ENCODE peak calls at places on chromosomes 16 and 17, in ten cellular contexts. U is stomach, H is spleen, Z is adrenal gland, J is lung, D is breast epithelium, A is uterus, C is astrocyte, K is A549, V is right cardiac atrium. B is an unnamed sample.

GRCh38 chr17:79815836-79816371 is 19.0 kb upstream of the CBX8 start:
- DNase-seq in U (no peak), H (no peak), Z (no peak), J (no peak), D (no peak), A (no peak), C (no peak), K (no peak), V (no peak), B (no peak)

GRCh38 chr16:69747115-69747514 is 7.6 kb downstream of the NOB1 start:
- DNase-seq in U (no peak), H (no peak), Z (peak; percentile 76), J (no peak), D (no peak), A (no peak), C (no peak), K (no peak), V (no peak), B (no peak)

GRCh38 chr16:89920723-89921122 is 2.1 kb downstream of the MC1R start:
- DNase-seq in U (no peak), H (no peak), Z (peak; percentile 35), J (no peak), D (no peak), A (no peak), C (peak; percentile 55), K (no peak), V (peak; percentile 19), B (no peak)

GRCh38 chr17:57902800-57903759 is 52.1 kb downstream of the CUEDC1 start:
- DNase-seq in U (peak; percentile 95), H (peak; percentile 90), Z (peak; percentile 92), J (peak; percentile 94), D (peak; percentile 88), A (peak; percentile 75), C (peak; percentile 87), K (peak; percentile 95), V (peak; percentile 86), B (peak; percentile 92)

GRCh38 chr17:48290378-48290777 is 139.6 kb downstream of the SKAP1 start:
- DNase-seq in U (no peak), H (no peak), Z (no peak), J (no peak), D (no peak), A (no peak), C (no peak), K (peak; percentile 13), V (no peak), B (no peak)

GRCh38 chr16:55497558-55497957 is 11.3 kb upstream of the LPCAT2 start:
- DNase-seq in U (no peak), H (no peak), Z (no peak), J (no peak), D (no peak), A (no peak), C (no peak), K (no peak), V (no peak), B (no peak)

GRCh38 chr16:3681206-3681605 is 26.7 kb downstream of the DNASE1 start:
- DNase-seq in U (no peak), H (no peak), Z (no peak), J (no peak), D (no peak), A (no peak), C (no peak), K (no peak), V (no peak), B (no peak)

GRCh38 chr17:72386619-72387237 is 265.9 kb downstream of the SOX9 start:
- DNase-seq in U (no peak), H (no peak), Z (no peak), J (no peak), D (no peak), A (no peak), C (no peak), K (peak; percentile 59), V (no peak), B (peak; percentile 91)

DNA sequence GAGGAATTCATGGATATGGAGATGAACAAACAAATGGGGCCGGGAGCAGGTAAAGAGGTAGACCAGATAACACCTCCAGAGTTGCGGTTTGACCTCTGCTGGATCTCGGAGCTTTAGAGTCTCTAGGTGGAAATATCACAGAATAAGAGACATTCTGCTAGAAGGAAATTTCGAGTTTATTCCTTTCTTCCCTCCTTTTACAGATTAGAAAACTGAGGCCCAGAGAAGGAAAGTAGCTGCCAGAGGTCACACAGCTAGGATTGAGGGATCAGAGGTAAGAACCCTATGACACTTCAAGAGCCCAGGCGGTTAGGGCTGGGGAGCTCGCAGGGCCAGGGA is 7.7 kb upstream of the COL1A1 start:
- DNase-seq in U (no peak), H (no peak), Z (no peak), J (no peak), D (no peak), A (peak; percentile 24), C (no peak), K (no peak), V (no peak), B (no peak)
- H3K4me1 ChIP-seq in U (peaks cover 67% of the 10 kb centered on the region), H (peaks cover 20% of the 10 kb centered on the region), Z (peaks cover 9% of the 10 kb centered on the region), J (no peaks in the 10 kb centered on the region), D (peaks cover 7% of the 10 kb centered on the region), A (peaks cover 38% of the 10 kb centered on the region), C (peaks cover 83% of the 10 kb centered on the region), K (peaks cover 27% of the 10 kb centered on the region), V (peaks cover 2% of the 10 kb centered on the region), B (peaks cover 79% of the 10 kb centered on the region)

GRCh38 chr17:22301353-22301745 is 609.0 kb downstream of the KCNJ18 start:
- DNase-seq in U (no peak), H (no peak), Z (no peak), J (no peak), D (no peak), A (no peak), C (no peak), K (no peak), V (no peak), B (no peak)

GRCh38 chr17:22300731-22301352 is 608.5 kb downstream of the KCNJ18 start:
- DNase-seq in U (no peak), H (no peak), Z (no peak), J (no peak), D (no peak), A (no peak), C (no peak), K (no peak), V (no peak), B (no peak)

GRCh38 chr17:22303096-22303495 is 610.8 kb downstream of the KCNJ18 start:
- DNase-seq in U (no peak), H (no peak), Z (no peak), J (no peak), D (no peak), A (no peak), C (no peak), K (no peak), V (no peak), B (no peak)

GRCh38 chr17:22303865-22304264 is 611.5 kb downstream of the KCNJ18 start:
- DNase-seq in U (no peak), H (no peak), Z (no peak), J (no peak), D (no peak), A (no peak), C (no peak), K (no peak), V (no peak), B (no peak)

DNA sequence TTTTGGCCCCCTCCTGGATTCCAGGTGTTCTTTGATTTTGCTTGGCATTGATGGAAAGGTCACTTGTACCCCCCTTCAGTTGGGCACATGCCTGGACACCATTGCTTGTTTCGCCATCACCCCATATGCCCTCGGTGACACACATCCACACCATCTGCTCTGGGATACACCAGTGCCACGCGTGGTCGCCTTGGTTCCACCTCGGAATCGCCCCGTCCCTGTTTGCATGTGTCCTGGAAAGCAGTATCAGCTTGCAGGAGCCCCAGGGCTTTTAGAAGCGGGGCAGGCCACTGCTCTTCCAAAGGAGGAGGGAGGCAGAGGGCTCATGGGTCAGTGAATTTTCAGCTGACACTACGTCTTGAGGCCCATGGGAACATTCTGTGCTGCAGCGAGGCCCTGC is 607.9 kb downstream of the KCNJ18 start:
- DNase-seq in U (no peak), H (no peak), Z (no peak), J (no peak), D (no peak), A (no peak), C (no peak), K (no peak), V (no peak), B (no peak)
- H3K9me3 ChIP-seq in U (no peaks in the 10 kb centered on the region), H (no peaks in the 10 kb centered on the region), Z (no peaks in the 10 kb centered on the region), J (peaks cover 44% of the 10 kb centered on the region), D (peaks cover 30% of the 10 kb centered on the region), A (no peaks in the 10 kb centered on the region), C (peaks cover 14% of the 10 kb centered on the region), K (peaks cover 4% of the 10 kb centered on the region), V (no peaks in the 10 kb centered on the region), B (peaks cover 4% of the 10 kb centered on the region)

GRCh38 chr16:57471852-57472664 is 9.6 kb downstream of the POLR2C start:
- DNase-seq in U (no peak), H (peak; percentile 72), Z (no peak), J (no peak), D (peak; percentile 34), A (no peak), C (no peak), K (peak; percentile 97), V (no peak), B (no peak)

GRCh38 chr16:57473906-57474305 is 11.4 kb downstream of the POLR2C start:
- DNase-seq in U (no peak), H (peak; percentile 64), Z (no peak), J (no peak), D (no peak), A (no peak), C (no peak), K (no peak), V (no peak), B (no peak)

GRCh38 chr16:57473176-57473840 is 10.8 kb downstream of the POLR2C start:
- DNase-seq in U (no peak), H (peak; percentile 68), Z (no peak), J (no peak), D (peak; percentile 41), A (no peak), C (no peak), K (no peak), V (no peak), B (no peak)

GRCh38 chr16:57471209-57471608 is 8.7 kb downstream of the POLR2C start:
- DNase-seq in U (no peak), H (no peak), Z (no peak), J (no peak), D (no peak), A (no peak), C (no peak), K (peak; percentile 68), V (no peak), B (no peak)

DNA sequence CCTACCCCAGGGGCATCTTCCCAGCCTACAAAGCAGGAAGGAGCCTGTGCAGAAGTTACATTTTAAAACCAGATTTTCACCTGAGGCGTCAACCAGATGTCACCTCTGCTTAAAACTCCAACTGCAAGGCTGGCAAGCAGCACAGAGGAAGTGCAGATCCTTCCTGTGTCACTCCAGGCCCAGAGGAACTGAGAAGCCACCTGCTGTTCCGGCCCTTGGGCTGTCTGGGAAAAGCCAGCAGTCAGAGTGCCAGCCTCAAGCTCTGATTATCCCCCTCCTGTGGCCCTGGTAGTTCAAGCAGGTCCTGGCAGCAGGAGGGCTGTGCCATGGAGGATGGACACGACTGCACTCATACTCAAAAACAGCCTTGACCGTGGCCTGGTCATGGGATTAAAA is 10.2 kb downstream of the POLR2C start:
- DNase-seq in U (no peak), H (peak; percentile 62), Z (no peak), J (no peak), D (peak; percentile 10), A (no peak), C (no peak), K (peak; percentile 78), V (no peak), B (no peak)
- H3K4me1 ChIP-seq in U (peaks cover 63% of the 10 kb centered on the region), H (peaks cover 65% of the 10 kb centered on the region), Z (peaks cover 24% of the 10 kb centered on the region), J (no peaks in the 10 kb centered on the region), D (no peaks in the 10 kb centered on the region), A (no peaks in the 10 kb centered on the region), C (no peaks in the 10 kb centered on the region), K (peaks cover 97% of the 10 kb centered on the region), V (peaks cover 14% of the 10 kb centered on the region), B (no peaks in the 10 kb centered on the region)

GRCh38 chr16:66176731-66177130 is 189.8 kb upstream of the CDH5 start:
- DNase-seq in U (no peak), H (no peak), Z (no peak), J (no peak), D (no peak), A (no peak), C (no peak), K (no peak), V (no peak), B (no peak)
- H3K9me3 ChIP-seq in U (no peaks in the 10 kb centered on the region), H (peaks cover 13% of the 10 kb centered on the region), Z (no peaks in the 10 kb centered on the region), J (peaks cover 4% of the 10 kb centered on the region), D (no peaks in the 10 kb centered on the region), A (no peaks in the 10 kb centered on the region), C (no peaks in the 10 kb centered on the region), K (no peaks in the 10 kb centered on the region), V (peaks cover 2% of the 10 kb centered on the region), B (peaks cover 6% of the 10 kb centered on the region)

B was measured in SJSA1.